ENCODE peak calls at places on chromosomes 3 and 15, in five cellular contexts. H, Y, C, B and E are unnamed samples. For H3K27me3, the result is how much of the 10 kb centered on the place peaks cover.

GRCh38 chr3:178968996-178969700 is 102.5 kb downstream of the ZMAT3 start:
- DNase-seq in H (no peak), Y (no peak), C (no peak), B (no peak), E (no peak)

GRCh38 chr3:127784283-127784682 is 38.0 kb downstream of the MGLL start:
- DNase-seq in H (no peak), Y (no peak), C (no peak), B (no peak), E (no peak)

GRCh38 chr3:73086071-73086494 is 24.6 kb downstream of the EBLN2 start:
- DNase-seq in H (peak), Y (no peak), C (no peak), B (peak), E (no peak)

GRCh38 chr3:150303776-150304175 is 104.3 kb upstream of the TSC22D2 start:
- DNase-seq in H (no peak), Y (no peak), C (no peak), B (no peak), E (no peak)

GRCh38 chr15:66454143-66454542 is 43.4 kb downstream of the SNAPC5 start:
- DNase-seq in H (no peak), Y (no peak), C (no peak), B (peak), E (no peak)

GRCh38 chr15:56249080-56249479 is 5.4 kb upstream of the RFX7 start:
- DNase-seq in H (no peak), Y (no peak), C (peak), B (peak), E (no peak)

GRCh38 chr15:80562846-80563245 is 132.3 kb upstream of the ABHD17C start:
- DNase-seq in H (no peak), Y (no peak), C (no peak), B (no peak), E (no peak)

GRCh38 chr15:66730168-66731014 is 28.4 kb downstream of the SMAD6 start:
- DNase-seq in H (no peak), Y (no peak), C (peak), B (peak), E (peak)

GRCh38 chr15:40032125-40032839 is 6.7 kb downstream of the SRP14 start:
- DNase-seq in H (no peak), Y (no peak), C (no peak), B (no peak), E (no peak)

GRCh38 chr3:126994661-126995161 is 11.8 kb downstream of the PLXNA1 start:
- DNase-seq in H (no peak), Y (no peak), C (no peak), B (no peak), E (no peak)

GRCh38 chr15:85541744-85542143 is 161.3 kb downstream of the AKAP13 start:
- DNase-seq in H (no peak), Y (no peak), C (no peak), B (peak), E (no peak)

GRCh38 chr3:175672119-175672689 is 813.1 kb downstream of the NAALADL2 start:
- DNase-seq in H (no peak), Y (no peak), C (no peak), B (peak), E (peak)

GRCh38 chr3:15750879-15751278 is 46.9 kb downstream of the ANKRD28 start:
- DNase-seq in H (no peak), Y (no peak), C (no peak), B (no peak), E (no peak)

GRCh38 chr3:42830437-42831320 is 21.4 kb downstream of the ACKR2 start:
- DNase-seq in H (no peak), Y (no peak), C (no peak), B (peak), E (no peak)

GRCh38 chr15:55268054-55268695 is 21.4 kb downstream of the RAB27A start:
- DNase-seq in H (no peak), Y (no peak), C (no peak), B (no peak), E (no peak)

GRCh38 chr3:27591811-27592210 is 107.6 kb upstream of the SLC4A7 start:
- DNase-seq in H (no peak), Y (no peak), C (peak), B (no peak), E (no peak)

GRCh38 chr3:71930056-71930991 is 145.4 kb upstream of the PROK2 start:
- DNase-seq in H (no peak), Y (no peak), C (peak), B (peak), E (no peak)

GRCh38 chr3:71103430-71103881 is 480.1 kb downstream of the FOXP1 start:
- DNase-seq in H (no peak), Y (peak), C (peak), B (peak), E (peak)

GRCh38 chr15:34216527-34217270 is 6.8 kb upstream of the KATNBL1 start:
- DNase-seq in H (no peak), Y (no peak), C (no peak), B (no peak), E (no peak)

GRCh38 chr15:91116379-91117067 is 16.5 kb downstream of the SV2B start:
- DNase-seq in H (no peak), Y (no peak), C (peak), B (no peak), E (no peak)

GRCh38 chr3:77799280-77799679 is 759.4 kb downstream of the ROBO2 start:
- DNase-seq in H (no peak), Y (no peak), C (no peak), B (no peak), E (no peak)

GRCh38 chr15:60426870-60427528 is 29.2 kb upstream of the ANXA2 start:
- DNase-seq in H (no peak), Y (no peak), C (peak), B (peak), E (no peak)

GRCh38 chr3:42271786-42272185 is 5.8 kb upstream of the CCK start:
- DNase-seq in H (no peak), Y (no peak), C (no peak), B (no peak), E (no peak)

GRCh38 chr3:178719036-178719635 is 182.9 kb downstream of the KCNMB2 start:
- DNase-seq in H (no peak), Y (no peak), C (no peak), B (no peak), E (no peak)

GRCh38 chr15:69159805-69160140 is 662 bp upstream of the GLCE start:
- DNase-seq in H (no peak), Y (no peak), C (no peak), B (no peak), E (no peak)

GRCh38 chr3:188574885-188575284 is 420.9 kb downstream of the LPP start:
- DNase-seq in H (no peak), Y (no peak), C (no peak), B (no peak), E (no peak)

GRCh38 chr15:80698636-80699035 is 3.5 kb downstream of the ABHD17C start:
- DNase-seq in H (no peak), Y (no peak), C (peak), B (peak), E (no peak)

GRCh38 chr15:83208357-83208661 is 686 bp upstream of the HDGFL3 start:
- DNase-seq in H (no peak), Y (no peak), C (no peak), B (peak), E (no peak)

GRCh38 chr3:12175137-12175593 is 16.5 kb upstream of the TIMP4 start:
- DNase-seq in H (no peak), Y (no peak), C (peak), B (peak), E (no peak)

GRCh38 chr15:77402740-77403379 is 17.0 kb downstream of the PEAK1 start:
- DNase-seq in H (no peak), Y (no peak), C (peak), B (peak), E (no peak)

GRCh38 chr3:4615734-4616133 is 122.6 kb downstream of the ITPR1 start:
- DNase-seq in H (no peak), Y (no peak), C (no peak), B (no peak), E (no peak)

DNA sequence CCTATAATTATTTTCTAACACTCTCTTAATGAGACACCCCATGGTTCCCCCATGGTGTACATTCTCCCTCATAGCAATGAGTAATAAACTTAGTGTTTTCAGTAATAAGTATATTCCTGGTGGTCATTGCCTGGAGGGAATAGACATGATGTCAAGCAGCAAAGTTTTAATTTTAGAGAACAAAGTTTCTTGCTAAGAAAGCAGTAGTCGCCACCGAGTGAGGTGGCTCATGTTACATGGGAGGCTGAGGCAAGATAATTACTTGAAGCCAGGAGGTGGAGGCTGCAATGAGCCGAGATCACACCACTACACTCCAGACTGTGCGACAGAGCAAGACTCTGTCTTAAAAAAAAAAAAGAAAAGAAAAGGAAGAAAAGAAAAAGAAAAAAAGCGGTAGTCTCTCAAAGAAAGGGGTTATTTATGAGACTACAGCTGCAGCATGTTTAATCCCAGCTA is 2.4 kb upstream of the ELP6 start:
- DNase-seq in H (peak), Y (no peak), C (no peak), B (no peak), E (no peak)
- H3K27ac ChIP-seq in H (peak), Y (no peak), C (no peak), B (no peak), E (no peak)

DNA sequence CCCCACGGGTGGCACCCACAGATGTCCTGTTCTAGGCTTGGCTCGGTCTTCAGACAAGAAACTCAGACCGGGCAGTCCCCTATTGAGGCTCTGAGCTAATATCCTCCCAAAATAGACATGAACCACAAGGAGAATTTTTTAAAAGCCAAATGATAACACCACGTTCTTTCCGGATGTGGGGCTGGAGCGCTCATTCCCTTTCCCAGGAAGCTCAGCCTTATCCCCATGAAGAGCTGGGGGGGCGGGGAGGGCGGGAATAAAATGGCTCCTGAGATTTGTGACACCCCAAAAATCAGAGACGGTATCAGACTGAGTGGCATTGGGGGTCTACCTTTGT is 1.1 kb downstream of the SLC6A1 start:
- DNase-seq in H (no peak), Y (no peak), C (no peak), B (no peak), E (no peak)
- H3K4me3 ChIP-seq in H (no peak), Y (no peak), C (no peak), B (no peak), E (no peak)

GRCh38 chr3:125211523-125212095 is 939 bp downstream of the SLC12A8 start:
- DNase-seq in H (no peak), Y (no peak), C (no peak), B (no peak), E (no peak)

GRCh38 chr3:125212509-125213372 is at the start of gene SLC12A8:
- DNase-seq in H (no peak), Y (no peak), C (no peak), B (peak), E (no peak)

GRCh38 chr3:125212096-125212508 is 446 bp downstream of the SLC12A8 start:
- DNase-seq in H (no peak), Y (no peak), C (no peak), B (no peak), E (no peak)

GRCh38 chr3:125213946-125214542 is 1.5 kb upstream of the SLC12A8 start:
- DNase-seq in H (no peak), Y (no peak), C (peak), B (peak), E (no peak)

DNA sequence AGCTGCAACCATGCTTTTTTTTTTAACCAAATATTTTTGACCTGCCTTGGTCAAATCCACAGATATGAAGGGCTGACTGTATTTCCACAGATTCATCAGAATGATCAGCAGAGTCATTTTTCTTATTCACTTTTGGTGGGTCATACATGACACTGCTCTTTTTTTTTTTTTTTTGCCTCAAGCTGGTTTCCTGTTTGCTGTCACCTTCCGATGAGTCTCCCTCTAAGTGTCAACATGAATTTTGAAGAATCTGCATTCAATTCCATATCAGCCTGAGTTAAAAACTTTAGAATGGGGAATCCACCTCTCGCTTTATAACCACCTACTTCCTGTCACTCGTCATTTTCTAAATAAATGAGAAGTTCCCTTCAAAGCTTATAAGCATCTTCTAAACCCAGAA is 2.2 kb upstream of the SLC12A8 start:
- DNase-seq in H (no peak), Y (no peak), C (no peak), B (peak), E (no peak)
- H3K27me3 ChIP-seq in H (under half), Y (under half), C (under half), B (under half), E (under half)

GRCh38 chr15:50003786-50004334 is 115.2 kb downstream of the ATP8B4 start:
- DNase-seq in H (peak), Y (peak), C (peak), B (peak), E (peak)
- H3K27ac ChIP-seq in H (no peak), Y (no peak), C (no peak), B (peak), E (no peak)